ENCODE peak calls at places on chromosomes 2 and 18, in six cellular contexts. One of them, this sample, is unnamed.

GRCh38 chr2:51657849-51658248 is 625.9 kb upstream of the NRXN1 start:
- DNase-seq in AG04450: no peak
- DNase-seq in brain microvascular endothelial cell: no peak
- DNase-seq in epithelial cell of prostate: no peak
- DNase-seq in NCI-H1105: no peak
- DNase-seq in amygdala: no peak
- DNase-seq in this sample: no peak

GRCh38 chr2:214038186-214038585 is 372.7 kb upstream of the VWC2L start:
- DNase-seq in AG04450: no peak
- DNase-seq in brain microvascular endothelial cell: no peak
- DNase-seq in epithelial cell of prostate: no peak
- DNase-seq in NCI-H1105: no peak
- DNase-seq in amygdala: no peak
- DNase-seq in this sample: no peak

GRCh38 chr18:62486290-62486964 is 36.4 kb upstream of the ZCCHC2 start:
- DNase-seq in AG04450: no peak
- DNase-seq in brain microvascular endothelial cell: peak
- DNase-seq in epithelial cell of prostate: peak
- DNase-seq in NCI-H1105: peak
- DNase-seq in amygdala: no peak
- DNase-seq in this sample: peak

GRCh38 chr2:18899725-18900124 is 310.4 kb upstream of the NT5C1B start:
- DNase-seq in AG04450: no peak
- DNase-seq in brain microvascular endothelial cell: no peak
- DNase-seq in epithelial cell of prostate: no peak
- DNase-seq in NCI-H1105: no peak
- DNase-seq in amygdala: no peak
- DNase-seq in this sample: no peak

GRCh38 chr2:190716176-190716807 is 67.4 kb downstream of the NAB1 start:
- DNase-seq in AG04450: no peak
- DNase-seq in brain microvascular endothelial cell: no peak
- DNase-seq in epithelial cell of prostate: no peak
- DNase-seq in NCI-H1105: no peak
- DNase-seq in amygdala: no peak
- DNase-seq in this sample: no peak

GRCh38 chr2:1082456-1083205 is 132.0 kb downstream of the SNTG2 start:
- DNase-seq in AG04450: no peak
- DNase-seq in brain microvascular endothelial cell: no peak
- DNase-seq in epithelial cell of prostate: no peak
- DNase-seq in NCI-H1105: no peak
- DNase-seq in amygdala: no peak
- DNase-seq in this sample: no peak

GRCh38 chr18:6374340-6374739 is 40.4 kb downstream of the L3MBTL4 start:
- DNase-seq in AG04450: no peak
- DNase-seq in brain microvascular endothelial cell: no peak
- DNase-seq in epithelial cell of prostate: no peak
- DNase-seq in NCI-H1105: no peak
- DNase-seq in amygdala: no peak
- DNase-seq in this sample: no peak

GRCh38 chr18:52504589-52504988 is 164.6 kb downstream of the DCC start:
- DNase-seq in AG04450: no peak
- DNase-seq in brain microvascular endothelial cell: no peak
- DNase-seq in epithelial cell of prostate: no peak
- DNase-seq in NCI-H1105: no peak
- DNase-seq in amygdala: no peak
- DNase-seq in this sample: no peak

GRCh38 chr18:25648724-25649260 is 296.8 kb upstream of the ZNF521 start:
- DNase-seq in AG04450: no peak
- DNase-seq in brain microvascular endothelial cell: no peak
- DNase-seq in epithelial cell of prostate: no peak
- DNase-seq in NCI-H1105: no peak
- DNase-seq in amygdala: no peak
- DNase-seq in this sample: no peak

GRCh38 chr2:221606369-221606768 is 34.3 kb upstream of the EPHA4 start:
- DNase-seq in AG04450: no peak
- DNase-seq in brain microvascular endothelial cell: no peak
- DNase-seq in epithelial cell of prostate: no peak
- DNase-seq in NCI-H1105: no peak
- DNase-seq in amygdala: no peak
- DNase-seq in this sample: no peak

GRCh38 chr2:176584333-176584732 is 315.1 kb downstream of the MTX2 start:
- DNase-seq in AG04450: no peak
- DNase-seq in brain microvascular endothelial cell: peak
- DNase-seq in epithelial cell of prostate: no peak
- DNase-seq in NCI-H1105: no peak
- DNase-seq in amygdala: no peak
- DNase-seq in this sample: peak

GRCh38 chr2:119319593-119319992 is 47.0 kb downstream of the C2orf76 start:
- DNase-seq in AG04450: no peak
- DNase-seq in brain microvascular endothelial cell: no peak
- DNase-seq in epithelial cell of prostate: no peak
- DNase-seq in NCI-H1105: no peak
- DNase-seq in amygdala: no peak
- DNase-seq in this sample: no peak

GRCh38 chr18:57806891-57807280 is 3.8 kb upstream of the ATP8B1 start:
- DNase-seq in AG04450: no peak
- DNase-seq in brain microvascular endothelial cell: peak
- DNase-seq in epithelial cell of prostate: no peak
- DNase-seq in NCI-H1105: no peak
- DNase-seq in amygdala: no peak
- DNase-seq in this sample: peak

GRCh38 chr2:31413876-31414550 is 529 bp downstream of the XDH start:
- DNase-seq in AG04450: no peak
- DNase-seq in brain microvascular endothelial cell: no peak
- DNase-seq in epithelial cell of prostate: no peak
- DNase-seq in NCI-H1105: no peak
- DNase-seq in amygdala: no peak
- DNase-seq in this sample: peak

GRCh38 chr2:208496129-208496528 is 89.5 kb downstream of the PTH2R start:
- DNase-seq in AG04450: no peak
- DNase-seq in brain microvascular endothelial cell: no peak
- DNase-seq in epithelial cell of prostate: no peak
- DNase-seq in NCI-H1105: no peak
- DNase-seq in amygdala: no peak
- DNase-seq in this sample: no peak

GRCh38 chr2:138632066-138632465 is 130.5 kb downstream of the SPOPL start:
- DNase-seq in AG04450: no peak
- DNase-seq in brain microvascular endothelial cell: peak
- DNase-seq in epithelial cell of prostate: no peak
- DNase-seq in NCI-H1105: no peak
- DNase-seq in amygdala: no peak
- DNase-seq in this sample: no peak

GRCh38 chr2:46979611-46980010 is 64.0 kb upstream of the MCFD2 start:
- DNase-seq in AG04450: no peak
- DNase-seq in brain microvascular endothelial cell: no peak
- DNase-seq in epithelial cell of prostate: no peak
- DNase-seq in NCI-H1105: no peak
- DNase-seq in amygdala: no peak
- DNase-seq in this sample: no peak

GRCh38 chr2:25672500-25673169 is 742 bp downstream of the DTNB start:
- DNase-seq in AG04450: no peak
- DNase-seq in brain microvascular endothelial cell: no peak
- DNase-seq in epithelial cell of prostate: no peak
- DNase-seq in NCI-H1105: peak
- DNase-seq in amygdala: peak
- DNase-seq in this sample: peak

GRCh38 chr2:239936838-239937581 is 88.1 kb downstream of the NDUFA10 start:
- DNase-seq in AG04450: no peak
- DNase-seq in brain microvascular endothelial cell: no peak
- DNase-seq in epithelial cell of prostate: no peak
- DNase-seq in NCI-H1105: no peak
- DNase-seq in amygdala: no peak
- DNase-seq in this sample: no peak

GRCh38 chr2:20935168-20935567 is 108.7 kb downstream of the APOB start:
- DNase-seq in AG04450: no peak
- DNase-seq in brain microvascular endothelial cell: no peak
- DNase-seq in epithelial cell of prostate: no peak
- DNase-seq in NCI-H1105: no peak
- DNase-seq in amygdala: no peak
- DNase-seq in this sample: no peak

GRCh38 chr2:74292752-74293151 is 50.5 kb downstream of the SLC4A5 start:
- DNase-seq in AG04450: no peak
- DNase-seq in brain microvascular endothelial cell: peak
- DNase-seq in epithelial cell of prostate: no peak
- DNase-seq in NCI-H1105: no peak
- DNase-seq in amygdala: no peak
- DNase-seq in this sample: no peak

GRCh38 chr2:85017436-85018048 is 46.6 kb downstream of the KCMF1 start:
- DNase-seq in AG04450: no peak
- DNase-seq in brain microvascular endothelial cell: no peak
- DNase-seq in epithelial cell of prostate: no peak
- DNase-seq in NCI-H1105: no peak
- DNase-seq in amygdala: no peak
- DNase-seq in this sample: no peak

GRCh38 chr2:75870654-75871137 is 160.0 kb upstream of the GCFC2 start:
- DNase-seq in AG04450: no peak
- DNase-seq in brain microvascular endothelial cell: no peak
- DNase-seq in epithelial cell of prostate: no peak
- DNase-seq in NCI-H1105: no peak
- DNase-seq in amygdala: no peak
- DNase-seq in this sample: no peak

GRCh38 chr18:69402219-69402989 is 1.7 kb downstream of the DOK6 start:
- DNase-seq in AG04450: no peak
- DNase-seq in brain microvascular endothelial cell: no peak
- DNase-seq in epithelial cell of prostate: no peak
- DNase-seq in NCI-H1105: peak
- DNase-seq in amygdala: no peak
- DNase-seq in this sample: no peak

GRCh38 chr18:23307567-23308295 is 145.4 kb upstream of the RIOK3 start:
- DNase-seq in AG04450: no peak
- DNase-seq in brain microvascular endothelial cell: peak
- DNase-seq in epithelial cell of prostate: no peak
- DNase-seq in NCI-H1105: no peak
- DNase-seq in amygdala: no peak
- DNase-seq in this sample: no peak

GRCh38 chr2:236585966-236586365 is 16.3 kb downstream of the ACKR3 start:
- DNase-seq in AG04450: no peak
- DNase-seq in brain microvascular endothelial cell: no peak
- DNase-seq in epithelial cell of prostate: no peak
- DNase-seq in NCI-H1105: no peak
- DNase-seq in amygdala: no peak
- DNase-seq in this sample: no peak

GRCh38 chr2:195768454-195768853 is 111.4 kb downstream of the SLC39A10 start:
- DNase-seq in AG04450: no peak
- DNase-seq in brain microvascular endothelial cell: no peak
- DNase-seq in epithelial cell of prostate: no peak
- DNase-seq in NCI-H1105: no peak
- DNase-seq in amygdala: no peak
- DNase-seq in this sample: no peak

GRCh38 chr2:70930371-70931329 is 5.0 kb upstream of the ATP6V1B1 start:
- DNase-seq in AG04450: no peak
- DNase-seq in brain microvascular endothelial cell: no peak
- DNase-seq in epithelial cell of prostate: no peak
- DNase-seq in NCI-H1105: no peak
- DNase-seq in amygdala: no peak
- DNase-seq in this sample: no peak

GRCh38 chr2:246489-247145 is 17.2 kb downstream of the SH3YL1 start:
- DNase-seq in AG04450: peak
- DNase-seq in brain microvascular endothelial cell: peak
- DNase-seq in epithelial cell of prostate: no peak
- DNase-seq in NCI-H1105: peak
- DNase-seq in amygdala: no peak
- DNase-seq in this sample: peak

GRCh38 chr2:10447300-10448207 is 573 bp downstream of the ODC1 start:
- DNase-seq in AG04450: no peak
- DNase-seq in brain microvascular endothelial cell: peak
- DNase-seq in epithelial cell of prostate: no peak
- DNase-seq in NCI-H1105: no peak
- DNase-seq in amygdala: peak
- DNase-seq in this sample: peak

GRCh38 chr2:126381081-126381480 is 274.9 kb upstream of the GYPC start:
- DNase-seq in AG04450: no peak
- DNase-seq in brain microvascular endothelial cell: no peak
- DNase-seq in epithelial cell of prostate: no peak
- DNase-seq in NCI-H1105: no peak
- DNase-seq in amygdala: peak
- DNase-seq in this sample: no peak

GRCh38 chr2:11583840-11584529 is 50.1 kb downstream of the GREB1 start:
- DNase-seq in AG04450: peak
- DNase-seq in brain microvascular endothelial cell: peak
- DNase-seq in epithelial cell of prostate: peak
- DNase-seq in NCI-H1105: peak
- DNase-seq in amygdala: peak
- DNase-seq in this sample: peak

GRCh38 chr18:10291568-10291981 is 162.9 kb upstream of the APCDD1 start:
- DNase-seq in AG04450: no peak
- DNase-seq in brain microvascular endothelial cell: peak
- DNase-seq in epithelial cell of prostate: no peak
- DNase-seq in NCI-H1105: no peak
- DNase-seq in amygdala: no peak
- DNase-seq in this sample: no peak

GRCh38 chr2:142286618-142287017 is 155.8 kb upstream of the LRP1B start:
- DNase-seq in AG04450: no peak
- DNase-seq in brain microvascular endothelial cell: no peak
- DNase-seq in epithelial cell of prostate: no peak
- DNase-seq in NCI-H1105: no peak
- DNase-seq in amygdala: no peak
- DNase-seq in this sample: peak

GRCh38 chr2:26270363-26270762 is 25.6 kb downstream of the HADHB start:
- DNase-seq in AG04450: no peak
- DNase-seq in brain microvascular endothelial cell: no peak
- DNase-seq in epithelial cell of prostate: no peak
- DNase-seq in NCI-H1105: no peak
- DNase-seq in amygdala: no peak
- DNase-seq in this sample: no peak

GRCh38 chr2:174717273-174717672 is 47.0 kb downstream of the CHRNA1 start:
- DNase-seq in AG04450: no peak
- DNase-seq in brain microvascular endothelial cell: peak
- DNase-seq in epithelial cell of prostate: no peak
- DNase-seq in NCI-H1105: no peak
- DNase-seq in amygdala: no peak
- DNase-seq in this sample: no peak

GRCh38 chr2:156319811-156320490 is 12.6 kb downstream of the NR4A2 start:
- DNase-seq in AG04450: no peak
- DNase-seq in brain microvascular endothelial cell: no peak
- DNase-seq in epithelial cell of prostate: no peak
- DNase-seq in NCI-H1105: no peak
- DNase-seq in amygdala: no peak
- DNase-seq in this sample: no peak